ENCODE peak calls at places on chromosomes 11 and 22, in four cellular contexts. L is prostate gland; U is mammary epithelial cell; G is CD8-positive, alpha-beta T cell. Y is an unnamed sample. For H3K27me3, the result is how much of the 10 kb centered on the place peaks cover.

GRCh38 chr11:119363874-119364590 is 17.5 kb downstream of the USP2 start:
- DNase-seq in L (no peak), G (peak), U (no peak), Y (no peak)

GRCh38 chr11:70353329-70353728 is 45.0 kb upstream of the CTTN start:
- DNase-seq in L (no peak), G (no peak), U (no peak), Y (no peak)

GRCh38 chr11:8017894-8018741 is 31.0 kb downstream of the EIF3F start:
- DNase-seq in L (no peak), G (no peak), U (no peak), Y (no peak)

GRCh38 chr11:12577746-12578644 is 96.2 kb upstream of the TEAD1 start:
- DNase-seq in U (no peak), G (no peak), L (no peak), Y (no peak)

GRCh38 chr11:129117595-129118350 is 74.4 kb downstream of the ARHGAP32 start:
- DNase-seq in G (peak), U (peak), L (peak), Y (peak)

GRCh38 chr22:44398791-44399190 is 86.0 kb upstream of the SHISAL1 start:
- DNase-seq in L (no peak), G (no peak), U (no peak), Y (no peak)

GRCh38 chr11:124798991-124799383 is 1.2 kb downstream of the MSANTD2 start:
- DNase-seq in G (no peak), L (no peak), U (peak), Y (peak)

GRCh38 chr22:49975543-49976389 is 15.2 kb downstream of the PIM3 start:
- DNase-seq in G (no peak), L (no peak), U (no peak), Y (no peak)

GRCh38 chr22:39872548-39872947 is 21.0 kb downstream of the ENTHD1 start:
- DNase-seq in U (no peak), L (no peak), G (no peak), Y (no peak)

GRCh38 chr11:77617892-77618291 is 19.7 kb downstream of the CLNS1A start:
- DNase-seq in U (no peak), L (no peak), G (no peak), Y (no peak)

DNA sequence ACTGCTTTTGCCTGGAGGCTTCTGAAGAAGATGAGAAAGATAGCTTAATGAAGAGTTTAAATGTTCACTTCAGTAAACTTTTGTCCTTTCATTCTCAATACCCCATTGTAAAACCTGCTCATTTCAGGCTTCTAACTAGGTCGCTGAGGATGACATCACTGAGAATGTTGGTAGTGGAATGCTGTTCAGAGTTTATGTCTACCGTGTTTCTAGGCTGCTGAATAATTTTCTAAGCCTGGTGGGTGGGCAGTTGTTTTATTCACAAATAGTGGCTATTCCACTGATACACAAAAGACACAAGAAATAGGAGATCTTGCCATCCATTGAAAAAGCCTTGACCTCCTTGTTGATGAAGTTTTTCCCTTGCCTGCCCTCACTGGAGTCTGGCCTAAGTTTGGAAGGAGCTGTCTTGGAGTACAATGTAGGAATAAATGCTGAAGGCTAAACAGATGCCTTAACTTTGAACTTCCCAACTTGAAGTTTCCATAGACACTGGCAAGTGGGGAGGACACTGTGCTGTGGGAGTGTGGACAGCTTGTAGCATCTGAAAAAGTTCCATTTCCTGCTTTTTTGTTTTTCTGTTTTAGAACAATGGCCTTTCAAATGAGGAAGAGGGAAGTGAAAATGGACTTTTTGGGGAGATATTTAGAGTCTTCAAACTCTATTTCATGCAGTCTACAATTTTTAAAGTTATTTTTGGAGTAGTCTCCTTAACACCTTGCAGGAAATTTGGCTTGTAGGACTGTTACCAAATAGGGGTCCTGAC is 59.2 kb downstream of the TRIM44 start:
- DNase-seq in U (no peak), G (no peak), L (no peak), Y (no peak)
- H3K4me3 ChIP-seq in U (no peak), G (no peak), L (no peak), Y (no peak)

DNA sequence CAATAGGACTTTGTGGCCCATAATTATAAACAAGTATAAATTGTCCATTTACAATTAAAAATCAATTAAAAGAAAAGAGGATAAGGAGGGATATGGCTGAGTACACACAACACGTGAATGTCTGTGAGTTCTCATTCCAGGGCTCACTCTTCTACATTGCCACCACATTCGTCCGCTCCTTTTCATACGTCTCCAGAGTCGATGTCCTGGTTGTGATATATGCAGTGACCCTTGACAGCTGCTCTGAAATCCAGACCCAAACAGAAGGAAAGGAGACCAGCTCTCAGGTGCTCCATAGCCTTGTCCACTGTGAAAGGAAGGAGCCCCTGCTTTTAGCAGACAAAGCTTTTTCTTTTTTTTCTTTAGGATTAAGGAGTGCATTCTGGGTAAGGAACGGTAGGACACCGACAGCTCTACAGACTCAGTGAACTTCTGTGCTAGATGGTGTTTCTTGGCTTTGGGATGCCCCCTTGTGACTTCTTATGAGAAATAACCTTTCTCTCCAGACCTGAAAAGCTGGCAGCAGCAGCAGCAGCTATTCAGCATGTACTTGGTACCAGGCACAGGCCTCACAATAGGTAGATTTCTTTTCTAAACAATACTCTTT is 19.7 kb upstream of the DNAJB13 start:
- DNase-seq in G (no peak), U (peak), L (no peak), Y (peak)
- TF ChIP-seq CTCF in G (no peak), U (peak), L (no peak), Y (peak)

GRCh38 chr11:27696112-27696511 is 4.1 kb downstream of the BDNF start:
- DNase-seq in G (no peak), U (no peak), L (no peak), Y (no peak)
- H3K27me3 ChIP-seq in G (under half), U (under half), L (under half), Y (under half)

GRCh38 chr22:42562282-42562681 is 8.5 kb downstream of the SERHL2 start:
- DNase-seq in G (no peak), L (no peak), U (no peak), Y (no peak)

GRCh38 chr22:42561856-42562255 is 8.1 kb downstream of the SERHL2 start:
- DNase-seq in G (no peak), L (no peak), U (no peak), Y (no peak)

GRCh38 chr22:42564699-42565098 is 10.9 kb downstream of the SERHL2 start:
- DNase-seq in L (no peak), U (no peak), G (no peak), Y (no peak)

GRCh38 chr22:42562684-42563083 is 8.9 kb downstream of the SERHL2 start:
- DNase-seq in G (no peak), U (no peak), L (no peak), Y (no peak)

GRCh38 chr22:42565956-42566355 is 12.2 kb downstream of the SERHL2 start:
- DNase-seq in G (no peak), U (no peak), L (no peak), Y (no peak)
- H3K4me3 ChIP-seq in G (no peak), U (no peak), L (no peak), Y (no peak)

GRCh38 chr22:21858025-21858764 is 9.2 kb downstream of the MAPK1 start:
- DNase-seq in U (no peak), G (no peak), L (no peak), Y (no peak)
- TF ChIP-seq CTCF in U (no peak), G (no peak), L (no peak), Y (no peak)

DNA sequence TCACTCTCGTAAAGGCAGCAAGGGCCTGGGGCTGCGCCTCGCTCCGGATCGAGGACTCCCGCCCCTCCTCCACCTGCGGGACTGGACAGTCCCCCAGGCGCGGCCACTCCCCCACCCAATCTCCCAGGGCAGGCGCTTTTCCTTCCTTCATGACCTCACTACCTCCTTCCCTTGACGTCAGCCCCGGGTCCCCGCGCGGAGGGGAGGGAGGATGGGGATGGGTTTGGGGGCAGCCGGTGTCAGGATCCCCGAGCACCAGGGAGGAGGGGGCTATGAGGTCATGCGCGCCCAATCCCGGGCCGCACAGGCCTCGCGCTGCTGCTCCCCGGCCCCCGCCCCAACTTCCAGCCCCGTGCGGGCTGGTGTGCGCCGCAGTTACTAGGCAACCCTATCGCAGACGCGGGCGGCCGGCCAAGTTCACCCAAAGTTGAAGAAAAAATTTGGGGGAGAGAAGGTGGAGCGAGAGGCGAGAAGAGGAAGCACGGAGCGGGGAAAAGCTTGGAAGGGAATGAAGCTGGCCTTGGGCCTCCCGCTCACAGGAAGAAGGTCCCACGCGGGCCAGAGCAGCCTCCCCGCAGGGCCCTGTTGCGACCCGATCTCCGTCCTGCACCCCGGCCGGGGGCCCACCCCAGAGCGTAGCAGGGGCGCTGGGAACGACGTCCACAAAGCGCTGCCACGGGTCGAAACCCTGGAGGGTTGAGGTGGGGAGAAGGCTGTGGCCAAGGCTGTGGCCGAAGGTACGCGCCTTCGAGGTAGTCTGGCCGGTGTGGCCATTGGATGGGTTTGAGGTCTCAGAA is 8.3 kb downstream of the WT1 start:
- DNase-seq in U (no peak), G (no peak), L (no peak), Y (no peak)
- H3K27me3 ChIP-seq in U (under half), G (under half), L (under half), Y (under half)

DNA sequence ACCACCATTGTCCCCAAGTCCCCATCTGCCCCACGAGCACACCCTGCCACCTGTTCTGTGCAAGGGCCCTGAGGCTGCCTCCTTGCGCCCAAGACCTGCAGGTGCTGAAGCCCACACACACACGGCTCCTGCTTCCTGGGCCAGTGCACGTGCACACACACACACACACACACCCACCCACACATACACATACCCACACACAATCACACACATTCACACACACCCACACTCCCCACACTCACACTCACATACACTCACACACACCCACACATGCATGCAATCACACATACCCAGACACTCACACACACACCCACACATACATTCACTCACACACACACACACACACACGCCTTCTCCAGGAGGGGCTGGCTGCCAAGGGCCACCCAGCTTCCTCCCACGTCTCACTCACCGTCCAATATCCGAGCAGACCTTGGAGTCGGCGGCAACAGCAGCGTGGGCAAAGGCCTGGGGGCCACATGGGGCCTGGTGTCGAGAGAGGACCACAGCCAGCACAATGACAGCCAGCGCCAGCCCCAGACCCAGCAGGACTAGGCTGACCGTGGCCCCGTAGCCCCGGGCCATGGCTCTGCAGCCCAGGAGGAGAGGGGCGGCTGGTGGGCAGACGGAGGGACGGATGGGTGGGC is 616 bp downstream of the GGT5 start:
- DNase-seq in U (no peak), G (no peak), L (no peak), Y (no peak)
- H3K4me3 ChIP-seq in U (no peak), G (no peak), L (no peak), Y (no peak)